ENCODE peak calls at places on chromosomes 7 and 10, in five cellular contexts. One of them, this sample, is unnamed.

GRCh38 chr10:7857259-7857658 is 39.0 kb downstream of the TAF3 start:
- DNase-seq in mucosa of descending colon: no peak
- DNase-seq in RWPE1: no peak
- DNase-seq in epithelial cell of proximal tubule: no peak
- DNase-seq in DND-41: no peak
- DNase-seq in this sample: no peak

GRCh38 chr10:132184816-132185593 is 1.7 kb upstream of the DPYSL4 start:
- DNase-seq in mucosa of descending colon: no peak
- DNase-seq in DND-41: no peak
- DNase-seq in RWPE1: no peak
- DNase-seq in epithelial cell of proximal tubule: no peak
- DNase-seq in this sample: no peak

GRCh38 chr7:116963234-116963633 is 9.9 kb downstream of the ST7 start:
- DNase-seq in mucosa of descending colon: no peak
- DNase-seq in RWPE1: no peak
- DNase-seq in epithelial cell of proximal tubule: no peak
- DNase-seq in DND-41: no peak
- DNase-seq in this sample: no peak

GRCh38 chr10:68053553-68053952 is 21.5 kb downstream of the HERC4 start:
- DNase-seq in RWPE1: no peak
- DNase-seq in mucosa of descending colon: no peak
- DNase-seq in DND-41: no peak
- DNase-seq in epithelial cell of proximal tubule: no peak
- DNase-seq in this sample: no peak

GRCh38 chr10:54010337-54010736 is 790.7 kb downstream of the PCDH15 start:
- DNase-seq in mucosa of descending colon: no peak
- DNase-seq in RWPE1: no peak
- DNase-seq in DND-41: no peak
- DNase-seq in epithelial cell of proximal tubule: no peak
- DNase-seq in this sample: no peak

GRCh38 chr10:69411476-69411875 is 5.2 kb downstream of the TACR2 start:
- DNase-seq in epithelial cell of proximal tubule: no peak
- DNase-seq in mucosa of descending colon: no peak
- DNase-seq in RWPE1: no peak
- DNase-seq in DND-41: no peak
- DNase-seq in this sample: no peak

GRCh38 chr7:83469076-83469475 is 179.9 kb downstream of the SEMA3E start:
- DNase-seq in DND-41: no peak
- DNase-seq in epithelial cell of proximal tubule: no peak
- DNase-seq in mucosa of descending colon: no peak
- DNase-seq in RWPE1: peak; percentile 51
- DNase-seq in this sample: no peak

GRCh38 chr10:90959826-90960225 is 38.9 kb upstream of the ANKRD1 start:
- DNase-seq in RWPE1: no peak
- DNase-seq in epithelial cell of proximal tubule: no peak
- DNase-seq in DND-41: no peak
- DNase-seq in mucosa of descending colon: no peak
- DNase-seq in this sample: no peak

GRCh38 chr10:100115011-100115770 is 33.5 kb upstream of the CPN1 start:
- DNase-seq in epithelial cell of proximal tubule: no peak
- DNase-seq in DND-41: no peak
- DNase-seq in mucosa of descending colon: no peak
- DNase-seq in RWPE1: no peak
- DNase-seq in this sample: no peak

GRCh38 chr7:64883113-64883905 is 19.8 kb upstream of the ZNF273 start:
- DNase-seq in RWPE1: no peak
- DNase-seq in DND-41: no peak
- DNase-seq in mucosa of descending colon: no peak
- DNase-seq in epithelial cell of proximal tubule: no peak
- DNase-seq in this sample: no peak

GRCh38 chr10:70540089-70540788 is 61.7 kb downstream of the PALD1 start:
- DNase-seq in RWPE1: peak; percentile 26
- DNase-seq in DND-41: peak; percentile 35
- DNase-seq in mucosa of descending colon: no peak
- DNase-seq in epithelial cell of proximal tubule: no peak
- DNase-seq in this sample: peak; percentile 48

GRCh38 chr7:138510003-138510402 is 49.9 kb downstream of the TRIM24 start:
- DNase-seq in mucosa of descending colon: no peak
- DNase-seq in RWPE1: no peak
- DNase-seq in epithelial cell of proximal tubule: no peak
- DNase-seq in DND-41: no peak
- DNase-seq in this sample: no peak

GRCh38 chr10:33291053-33291592 is 43.3 kb downstream of the NRP1 start:
- DNase-seq in DND-41: no peak
- DNase-seq in RWPE1: peak; percentile 78
- DNase-seq in mucosa of descending colon: no peak
- DNase-seq in epithelial cell of proximal tubule: peak; percentile 61
- DNase-seq in this sample: no peak

GRCh38 chr10:3961082-3961481 is 176.1 kb upstream of the KLF6 start:
- DNase-seq in RWPE1: no peak
- DNase-seq in DND-41: peak; percentile 93
- DNase-seq in epithelial cell of proximal tubule: no peak
- DNase-seq in mucosa of descending colon: no peak
- DNase-seq in this sample: peak; percentile 77

GRCh38 chr10:13949844-13950542 is 363.2 kb downstream of the PRPF18 start:
- DNase-seq in DND-41: no peak
- DNase-seq in RWPE1: no peak
- DNase-seq in epithelial cell of proximal tubule: peak; percentile 59
- DNase-seq in mucosa of descending colon: no peak
- DNase-seq in this sample: no peak

GRCh38 chr7:98105942-98106544 is 619 bp upstream of the LMTK2 start:
- DNase-seq in RWPE1: peak; percentile 38
- DNase-seq in epithelial cell of proximal tubule: no peak
- DNase-seq in DND-41: no peak
- DNase-seq in mucosa of descending colon: peak; percentile 67
- DNase-seq in this sample: peak; percentile 47

GRCh38 chr7:41967156-41967555 is 264.3 kb upstream of the INHBA start:
- DNase-seq in mucosa of descending colon: no peak
- DNase-seq in RWPE1: peak; percentile 61
- DNase-seq in epithelial cell of proximal tubule: no peak
- DNase-seq in DND-41: no peak
- DNase-seq in this sample: no peak

GRCh38 chr7:105316578-105317375 is 71.9 kb downstream of the SRPK2 start:
- DNase-seq in epithelial cell of proximal tubule: no peak
- DNase-seq in DND-41: no peak
- DNase-seq in RWPE1: no peak
- DNase-seq in mucosa of descending colon: no peak
- DNase-seq in this sample: no peak

GRCh38 chr10:115093286-115093775 is at the start of gene ATRNL1:
- DNase-seq in mucosa of descending colon: peak; percentile 52
- DNase-seq in RWPE1: no peak
- DNase-seq in epithelial cell of proximal tubule: no peak
- DNase-seq in DND-41: no peak
- DNase-seq in this sample: peak; percentile 5

GRCh38 chr7:68700414-68700813 is 897.9 kb upstream of the AUTS2 start:
- DNase-seq in epithelial cell of proximal tubule: no peak
- DNase-seq in RWPE1: no peak
- DNase-seq in mucosa of descending colon: no peak
- DNase-seq in DND-41: no peak
- DNase-seq in this sample: no peak

GRCh38 chr7:155858521-155859061 is 46.3 kb upstream of the SHH start:
- DNase-seq in RWPE1: peak; percentile 42
- DNase-seq in epithelial cell of proximal tubule: peak; percentile 89
- DNase-seq in DND-41: no peak
- DNase-seq in mucosa of descending colon: no peak
- DNase-seq in this sample: no peak

GRCh38 chr7:117480978-117481377 is 1.2 kb downstream of the CFTR start:
- DNase-seq in RWPE1: no peak
- DNase-seq in DND-41: no peak
- DNase-seq in mucosa of descending colon: no peak
- DNase-seq in epithelial cell of proximal tubule: no peak
- DNase-seq in this sample: no peak

GRCh38 chr7:3897430-3898385 is 596.7 kb downstream of the SDK1 start:
- DNase-seq in RWPE1: peak; percentile 48
- DNase-seq in epithelial cell of proximal tubule: no peak
- DNase-seq in DND-41: peak; percentile 33
- DNase-seq in mucosa of descending colon: no peak
- DNase-seq in this sample: peak; percentile 68

GRCh38 chr7:108146070-108146842 is 16.1 kb upstream of the LAMB4 start:
- DNase-seq in mucosa of descending colon: no peak
- DNase-seq in epithelial cell of proximal tubule: peak; percentile 12
- DNase-seq in DND-41: peak; percentile 49
- DNase-seq in RWPE1: peak; percentile 63
- DNase-seq in this sample: peak; percentile 71

GRCh38 chr7:1073211-1073977 is 14.5 kb upstream of the GPER1 start:
- DNase-seq in mucosa of descending colon: no peak
- DNase-seq in DND-41: no peak
- DNase-seq in epithelial cell of proximal tubule: no peak
- DNase-seq in RWPE1: no peak
- DNase-seq in this sample: no peak

GRCh38 chr7:43586251-43586900 is 3.5 kb downstream of the STK17A start:
- DNase-seq in DND-41: no peak
- DNase-seq in RWPE1: peak; percentile 79
- DNase-seq in mucosa of descending colon: no peak
- DNase-seq in epithelial cell of proximal tubule: no peak
- DNase-seq in this sample: no peak

GRCh38 chr10:119199231-119199992 is 8.0 kb upstream of the GRK5 start:
- DNase-seq in DND-41: peak; percentile 69
- DNase-seq in mucosa of descending colon: no peak
- DNase-seq in epithelial cell of proximal tubule: no peak
- DNase-seq in RWPE1: peak; percentile 64
- DNase-seq in this sample: peak; percentile 58

GRCh38 chr7:117777335-117778150 is 95.7 kb downstream of the CTTNBP2 start:
- DNase-seq in mucosa of descending colon: no peak
- DNase-seq in RWPE1: no peak
- DNase-seq in DND-41: no peak
- DNase-seq in epithelial cell of proximal tubule: peak; percentile 93
- DNase-seq in this sample: no peak

GRCh38 chr7:111682576-111683372 is 120.5 kb upstream of the IMMP2L start:
- DNase-seq in DND-41: no peak
- DNase-seq in mucosa of descending colon: no peak
- DNase-seq in RWPE1: no peak
- DNase-seq in epithelial cell of proximal tubule: no peak
- DNase-seq in this sample: no peak

GRCh38 chr7:128962837-128963236 is 25.1 kb downstream of the IRF5 start:
- DNase-seq in RWPE1: peak; percentile 16
- DNase-seq in mucosa of descending colon: no peak
- DNase-seq in epithelial cell of proximal tubule: peak; percentile 37
- DNase-seq in DND-41: no peak
- DNase-seq in this sample: no peak
- TF ChIP-seq CTCF in RWPE1: no peak
- TF ChIP-seq CTCF in mucosa of descending colon: no peak
- TF ChIP-seq CTCF in epithelial cell of proximal tubule: no peak
- TF ChIP-seq CTCF in DND-41: no peak
- TF ChIP-seq CTCF in this sample: no peak

DNA sequence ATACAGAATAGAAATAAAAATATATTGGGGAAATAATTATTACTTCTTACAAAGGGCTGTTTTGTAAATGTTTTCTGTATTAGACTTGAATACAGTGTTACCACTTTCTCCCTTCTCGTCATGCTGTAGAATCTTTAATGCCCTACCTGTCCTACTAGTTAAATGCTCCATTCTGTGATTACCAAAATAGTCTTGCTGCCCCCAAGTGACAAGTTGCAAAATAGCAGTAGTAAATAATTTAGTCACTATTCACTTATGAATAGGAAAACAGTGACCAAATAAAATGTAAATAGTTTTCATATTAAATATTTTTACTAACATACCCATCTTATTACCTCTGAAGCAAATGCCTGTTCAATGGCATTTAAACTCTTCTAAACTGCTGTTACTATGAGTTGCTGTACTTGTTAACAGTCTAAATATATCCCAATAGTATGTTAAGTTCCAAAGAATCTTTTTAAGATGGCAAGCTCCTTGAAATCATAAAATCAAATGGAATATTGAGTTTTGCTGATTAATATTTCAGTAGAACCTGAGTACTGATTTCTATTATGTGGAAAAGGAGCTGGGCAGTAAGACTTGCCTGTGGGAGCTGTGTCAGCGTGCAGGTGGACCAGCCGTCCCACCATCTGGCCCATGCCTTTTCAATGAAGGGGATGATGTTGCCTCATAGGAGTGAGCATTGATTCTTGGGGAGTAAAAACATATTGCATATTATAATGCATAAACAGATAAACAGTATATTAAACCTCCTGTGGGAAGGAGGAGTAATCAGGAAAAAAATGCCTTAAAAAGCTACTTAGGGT is 18.1 kb upstream of the OIT3 start:
- DNase-seq in RWPE1: peak; percentile 37
- DNase-seq in epithelial cell of proximal tubule: no peak
- DNase-seq in DND-41: no peak
- DNase-seq in mucosa of descending colon: no peak
- DNase-seq in this sample: no peak
- TF ChIP-seq CTCF in RWPE1: peak; percentile 67
- TF ChIP-seq CTCF in epithelial cell of proximal tubule: peak; percentile 68
- TF ChIP-seq CTCF in DND-41: peak; percentile 71
- TF ChIP-seq CTCF in mucosa of descending colon: no peak
- TF ChIP-seq CTCF in this sample: peak; percentile 70

GRCh38 chr10:34960983-34961382 is 129.2 kb downstream of the CUL2 start:
- DNase-seq in DND-41: no peak
- DNase-seq in mucosa of descending colon: no peak
- DNase-seq in RWPE1: no peak
- DNase-seq in epithelial cell of proximal tubule: no peak
- DNase-seq in this sample: no peak
- TF ChIP-seq CTCF in DND-41: peak; percentile 41
- TF ChIP-seq CTCF in mucosa of descending colon: no peak
- TF ChIP-seq CTCF in RWPE1: peak; percentile 12
- TF ChIP-seq CTCF in epithelial cell of proximal tubule: peak; percentile 51
- TF ChIP-seq CTCF in this sample: no peak

GRCh38 chr10:123144697-123145541 is 3.0 kb upstream of the HMX2 start:
- DNase-seq in DND-41: no peak
- DNase-seq in epithelial cell of proximal tubule: no peak
- DNase-seq in mucosa of descending colon: no peak
- DNase-seq in RWPE1: no peak
- DNase-seq in this sample: peak; percentile 45

GRCh38 chr10:123141791-123142700 is 5.9 kb upstream of the HMX2 start:
- DNase-seq in epithelial cell of proximal tubule: no peak
- DNase-seq in mucosa of descending colon: no peak
- DNase-seq in DND-41: no peak
- DNase-seq in RWPE1: no peak
- DNase-seq in this sample: no peak

GRCh38 chr10:123142701-123143161 is 5.2 kb upstream of the HMX2 start:
- DNase-seq in mucosa of descending colon: no peak
- DNase-seq in DND-41: no peak
- DNase-seq in epithelial cell of proximal tubule: no peak
- DNase-seq in RWPE1: no peak
- DNase-seq in this sample: peak; percentile 15

GRCh38 chr10:123143825-123144168 is 4.1 kb upstream of the HMX2 start:
- DNase-seq in epithelial cell of proximal tubule: no peak
- DNase-seq in RWPE1: no peak
- DNase-seq in DND-41: no peak
- DNase-seq in mucosa of descending colon: no peak
- DNase-seq in this sample: no peak

DNA sequence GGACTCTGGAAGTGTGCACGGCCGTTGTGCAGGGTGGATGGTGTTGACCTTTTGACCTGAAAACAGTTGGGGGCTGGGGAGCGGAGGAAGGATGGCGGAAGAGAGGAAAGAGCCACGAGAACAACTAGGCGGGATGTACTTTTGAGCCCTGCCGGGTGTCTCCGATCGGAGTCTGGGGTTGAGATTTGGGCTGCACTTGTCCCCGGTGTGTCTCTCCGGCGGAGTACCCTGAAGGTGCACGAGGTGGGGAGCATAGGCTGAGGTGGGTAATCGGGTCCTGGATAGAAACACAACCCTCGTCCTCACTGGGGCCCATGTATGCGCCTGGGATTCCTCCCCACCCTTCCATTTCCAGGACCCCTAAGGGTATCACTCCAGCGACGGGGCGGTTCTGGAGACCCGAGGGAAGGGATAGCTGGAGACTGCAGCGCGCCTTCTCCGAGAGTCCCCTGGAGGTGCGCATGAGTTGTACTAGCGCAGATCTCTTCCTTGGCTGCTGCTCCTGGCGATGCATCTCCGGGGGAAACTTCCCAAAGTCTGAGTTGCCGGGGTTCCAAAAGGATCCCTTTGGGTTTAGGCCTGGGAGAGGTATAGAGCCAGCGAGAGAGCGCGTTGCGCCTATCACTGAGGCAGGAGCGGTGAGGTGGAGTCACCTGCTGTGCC is 4.6 kb upstream of the HMX2 start:
- DNase-seq in DND-41: no peak
- DNase-seq in RWPE1: no peak
- DNase-seq in mucosa of descending colon: no peak
- DNase-seq in epithelial cell of proximal tubule: no peak
- DNase-seq in this sample: no peak
- TF ChIP-seq CTCF in DND-41: no peak
- TF ChIP-seq CTCF in RWPE1: no peak
- TF ChIP-seq CTCF in mucosa of descending colon: no peak
- TF ChIP-seq CTCF in epithelial cell of proximal tubule: no peak
- TF ChIP-seq CTCF in this sample: no peak